ENCODE peak calls at places on chromosomes 16 and 17, in four cellular contexts. B is A549, Y is progenitor cell of endocrine pancreas, O is lower lobe of right lung. R is an unnamed sample.
A peak's percentile ranks its signal among the peaks of the same experiment; 100 is the strongest.

GRCh38 chr17:55962931-55963378 is 190.3 kb upstream of the ANKFN1 start:
- DNase-seq in O (peak; percentile 45), Y (no peak), B (no peak), R (no peak)

GRCh38 chr16:82776466-82777146 is 149.8 kb downstream of the CDH13 start:
- DNase-seq in O (no peak), Y (no peak), B (no peak), R (no peak)

GRCh38 chr16:57912529-57913260 is 58.2 kb downstream of the CNGB1 start:
- DNase-seq in Y (no peak), O (no peak), B (no peak), R (no peak)

GRCh38 chr16:77723108-77723514 is 797 bp downstream of the NUDT7 start:
- DNase-seq in O (no peak), Y (no peak), B (no peak), R (peak; percentile 14)

GRCh38 chr16:87436225-87437172 is 44.4 kb downstream of the MAP1LC3B start:
- DNase-seq in Y (no peak), O (no peak), B (no peak), R (no peak)

GRCh38 chr17:66915204-66915611 is 49.3 kb upstream of the CACNG4 start:
- DNase-seq in O (peak; percentile 57), Y (no peak), B (peak; percentile 65), R (peak; percentile 87)

GRCh38 chr17:63442074-63442473 is 4.0 kb downstream of the CYB561 start:
- DNase-seq in O (no peak), B (no peak), Y (no peak), R (no peak)

GRCh38 chr16:1538804-1539520 is 5.5 kb downstream of the TMEM204 start:
- DNase-seq in O (no peak), B (peak; percentile 24), Y (no peak), R (no peak)

GRCh38 chr16:87235810-87236515 is 81.2 kb downstream of the C16orf95 start:
- DNase-seq in B (no peak), Y (no peak), O (no peak), R (no peak)

GRCh38 chr16:3646348-3646920 is 8.1 kb upstream of the DNASE1 start:
- DNase-seq in B (peak; percentile 62), Y (no peak), O (peak; percentile 34), R (peak; percentile 78)

GRCh38 chr16:626787-627457 is 3.9 kb upstream of the WFIKKN1 start:
- DNase-seq in Y (no peak), B (peak; percentile 92), O (no peak), R (no peak)

GRCh38 chr16:681746-682427 is 1.7 kb downstream of the STUB1 start:
- DNase-seq in Y (no peak), B (no peak), O (no peak), R (peak; percentile 53)

GRCh38 chr16:57529324-57530103 is 6.9 kb downstream of the CCDC102A start:
- DNase-seq in B (no peak), O (peak; percentile 34), Y (no peak), R (no peak)

GRCh38 chr17:15121426-15121825 is 143.7 kb downstream of the PMP22 start:
- DNase-seq in B (no peak), Y (no peak), O (no peak), R (no peak)

GRCh38 chr17:20010099-20010863 is 1.1 kb downstream of the SPECC1 start:
- DNase-seq in O (no peak), Y (no peak), B (peak; percentile 90), R (peak; percentile 6)

GRCh38 chr16:30567991-30568638 is 3.4 kb downstream of the ZNF688 start:
- DNase-seq in O (no peak), B (peak; percentile 78), Y (no peak), R (no peak)

GRCh38 chr17:20022701-20023100 is 13.5 kb downstream of the SPECC1 start:
- DNase-seq in B (no peak), O (no peak), Y (no peak), R (no peak)

GRCh38 chr16:51553314-51553713 is 402.2 kb upstream of the SALL1 start:
- DNase-seq in Y (no peak), B (no peak), O (no peak), R (no peak)

GRCh38 chr17:43601280-43602050 is 55.3 kb upstream of the ETV4 start:
- DNase-seq in B (no peak), O (no peak), Y (no peak), R (no peak)

GRCh38 chr17:49618112-49618611 is 42.5 kb downstream of the NXPH3 start:
- DNase-seq in B (no peak), O (no peak), Y (no peak), R (no peak)

GRCh38 chr16:80467961-80468360 is 72.8 kb upstream of the DYNLRB2 start:
- DNase-seq in Y (no peak), O (no peak), B (no peak), R (no peak)

GRCh38 chr16:58459344-58460218 is 40.4 kb upstream of the NDRG4 start:
- DNase-seq in B (peak; percentile 75), Y (no peak), O (no peak), R (peak; percentile 54)

GRCh38 chr16:66266436-66267286 is 99.8 kb upstream of the CDH5 start:
- DNase-seq in Y (no peak), O (peak; percentile 61), B (no peak), R (no peak)
- TF ChIP-seq CTCF in Y (no peak), O (no peak), B (no peak), R (no peak)

DNA sequence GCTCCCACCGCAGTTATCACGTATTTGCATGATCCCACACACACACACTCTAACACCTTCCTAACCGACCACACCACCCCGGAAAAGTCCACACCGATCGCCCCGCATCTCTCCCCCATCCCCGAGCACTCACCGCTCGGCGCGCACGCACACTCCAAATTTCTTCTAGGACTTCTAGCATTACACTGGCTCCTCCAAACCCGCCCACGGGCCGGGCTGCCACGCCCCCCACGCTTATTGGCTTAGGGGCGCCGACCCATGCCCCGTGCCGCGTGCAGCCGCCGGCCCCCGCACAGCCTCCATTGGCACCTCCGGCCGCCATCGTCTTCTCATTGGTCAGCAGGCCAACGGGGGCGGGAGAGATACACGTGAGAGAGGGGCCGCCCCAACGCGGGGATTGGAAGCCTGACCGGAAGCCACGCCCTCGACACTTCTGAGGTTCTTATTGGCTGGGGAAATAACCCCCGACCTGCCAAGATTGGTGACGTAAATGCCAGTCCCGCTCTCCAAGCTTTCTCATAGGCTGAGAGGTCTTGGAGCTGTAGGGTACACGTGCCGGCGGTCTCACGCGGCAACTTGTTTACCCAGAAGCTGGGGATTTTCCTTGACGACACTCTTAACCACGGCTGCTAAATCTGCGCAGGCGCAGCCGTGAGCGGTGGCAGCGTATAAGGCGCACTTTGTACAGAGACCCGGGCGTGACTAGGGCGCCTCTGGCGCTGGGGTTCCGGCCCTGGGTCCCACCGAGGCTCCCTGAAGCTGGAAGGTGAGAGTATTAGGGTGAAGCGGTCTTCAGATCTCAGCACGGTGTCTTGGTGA is 4.2 kb upstream of the PER1 start:
- DNase-seq in B (peak; percentile 100), O (peak; percentile 100), Y (peak; percentile 97), R (peak; percentile 98)
- TF ChIP-seq CTCF in B (no peak), O (peak; percentile 5), Y (no peak), R (no peak)

DNA sequence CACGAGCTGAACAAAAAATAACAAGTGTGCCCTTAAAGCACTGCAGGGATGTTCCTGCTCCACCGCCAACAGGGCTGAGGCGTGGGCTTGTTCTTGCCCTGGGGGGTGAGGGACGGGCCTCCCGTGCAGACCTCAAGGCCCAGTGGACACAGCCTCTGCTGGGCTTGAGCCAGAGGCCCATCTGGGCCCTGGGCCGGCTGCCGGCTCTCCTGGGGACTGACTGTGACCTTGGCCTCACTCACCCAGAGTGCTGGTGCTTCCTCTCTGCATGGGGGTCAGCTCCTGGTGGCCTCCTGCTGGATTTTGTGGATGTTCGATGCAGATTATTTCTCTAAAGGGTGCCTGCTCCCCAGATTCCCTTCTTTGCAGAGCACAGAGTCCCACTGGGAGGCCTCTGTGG is 54.2 kb upstream of the CDR2 start:
- DNase-seq in B (no peak), Y (no peak), O (no peak), R (no peak)
- TF ChIP-seq CTCF in B (no peak), Y (no peak), O (no peak), R (no peak)

GRCh38 chr17:45016823-45017222 is 34.6 kb downstream of the DCAKD start:
- DNase-seq in Y (no peak), O (no peak), B (peak; percentile 50), R (peak; percentile 52)
- TF ChIP-seq CTCF in Y (peak; percentile 31), O (no peak), B (peak; percentile 28), R (no peak)

DNA sequence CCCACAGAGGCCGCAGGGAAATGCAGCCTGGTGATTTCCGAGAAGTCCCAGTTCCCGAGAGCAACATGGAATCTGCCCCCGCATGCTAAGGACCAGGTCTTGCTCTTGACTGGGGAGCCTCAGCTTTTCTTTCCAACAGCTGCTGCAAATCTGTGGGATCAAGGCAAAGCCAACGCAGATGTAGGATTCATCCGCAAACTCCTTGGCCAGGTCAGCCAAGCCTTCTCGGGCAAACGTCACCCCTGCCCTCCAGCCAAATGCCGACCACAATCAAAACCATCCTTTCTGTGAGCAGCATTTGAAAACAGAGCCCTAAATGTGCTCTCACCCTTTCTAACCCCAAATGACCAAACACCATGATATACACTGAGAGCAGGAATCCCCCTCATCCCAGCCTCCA is 54.0 kb downstream of the MRM3 start:
- DNase-seq in B (no peak), Y (no peak), O (no peak), R (no peak)
- TF ChIP-seq CTCF in B (no peak), Y (no peak), O (no peak), R (no peak)

DNA sequence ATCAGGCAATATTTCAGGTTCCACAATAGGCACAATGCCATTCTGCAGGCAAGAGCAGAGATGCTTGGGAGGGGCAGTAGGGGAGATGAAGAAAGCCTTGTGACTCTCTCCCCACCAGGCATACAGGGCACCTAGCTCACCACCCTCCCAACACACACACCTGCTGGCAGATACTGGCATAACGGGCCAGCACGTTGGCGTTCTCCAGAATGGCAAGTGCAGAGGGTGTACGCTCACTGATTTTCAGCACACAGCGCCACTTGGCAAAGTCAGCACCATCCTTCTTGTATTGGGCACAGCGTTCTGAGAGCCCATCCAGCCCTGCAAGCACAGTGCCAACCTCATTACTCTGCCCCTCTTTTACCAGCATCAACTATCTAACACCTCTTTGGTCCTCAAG is 2.2 kb downstream of the ALDOC start:
- DNase-seq in Y (no peak), B (peak; percentile 41), O (no peak), R (no peak)
- TF ChIP-seq CTCF in Y (peak; percentile 22), B (no peak), O (no peak), R (peak; percentile 27)

GRCh38 chr17:79681101-79681621 is 49.6 kb upstream of the ENPP7 start:
- DNase-seq in B (no peak), Y (no peak), O (peak; percentile 31), R (no peak)
- TF ChIP-seq CTCF in B (no peak), Y (no peak), O (no peak), R (no peak)

GRCh38 chr17:17750881-17751280 is 69.6 kb downstream of the RAI1 start:
- DNase-seq in O (no peak), B (no peak), Y (no peak), R (no peak)

GRCh38 chr17:17752822-17753448 is 71.7 kb downstream of the RAI1 start:
- DNase-seq in O (no peak), B (no peak), Y (no peak), R (no peak)

GRCh38 chr17:17749921-17750320 is 68.7 kb downstream of the RAI1 start:
- DNase-seq in B (peak; percentile 75), O (no peak), Y (peak; percentile 41), R (peak; percentile 29)

GRCh38 chr17:17751489-17751995 is 70.3 kb downstream of the RAI1 start:
- DNase-seq in B (no peak), Y (no peak), O (no peak), R (no peak)

GRCh38 chr17:17751996-17752821 is 71.0 kb downstream of the RAI1 start:
- DNase-seq in B (peak; percentile 97), O (peak; percentile 97), Y (peak; percentile 94), R (peak; percentile 94)
- TF ChIP-seq CTCF in B (peak; percentile 48), O (peak; percentile 53), Y (peak; percentile 33), R (no peak)